ENCODE peak calls at places on chromosomes 7 and 10, in six cellular contexts. G is fibroblast of lung, V is transverse colon, Y is adipocyte, F is Caco-2, M is esophagus muscularis mucosa. A is an unnamed sample.

GRCh38 chr10:69338133-69338456 is 59.8 kb downstream of the HK1 start:
- DNase-seq in G (no peak), V (no peak), Y (no peak), F (no peak), M (no peak), A (no peak)

GRCh38 chr10:7293378-7293920 is 117.4 kb downstream of the SFMBT2 start:
- DNase-seq in G (no peak), V (no peak), Y (no peak), F (no peak), M (no peak), A (no peak)

GRCh38 chr7:75762350-75762917 is 9.6 kb downstream of the CCL26 start:
- DNase-seq in G (peak), V (no peak), Y (peak), F (no peak), M (no peak), A (no peak)

GRCh38 chr10:77251297-77252013 is 386.2 kb downstream of the KCNMA1 start:
- DNase-seq in G (peak), V (no peak), Y (peak), F (peak), M (no peak), A (peak)

GRCh38 chr7:158944195-158944594 is 87.8 kb downstream of the DYNC2I1 start:
- DNase-seq in G (no peak), V (no peak), Y (no peak), F (no peak), M (no peak), A (no peak)

GRCh38 chr7:15947749-15948148 is 261.3 kb upstream of the MEOX2 start:
- DNase-seq in G (no peak), V (no peak), Y (peak), F (no peak), M (no peak), A (no peak)

GRCh38 chr10:110273474-110273873 is 31.2 kb downstream of the SMNDC1 start:
- DNase-seq in G (peak), V (peak), Y (peak), F (no peak), M (peak), A (peak)

GRCh38 chr10:5537684-5538083 is 12.9 kb downstream of the CALML3 start:
- DNase-seq in G (no peak), V (peak), Y (no peak), F (no peak), M (no peak), A (peak)

GRCh38 chr7:116776610-116777289 is 85.6 kb upstream of the CAPZA2 start:
- DNase-seq in G (peak), V (no peak), Y (peak), F (no peak), M (no peak), A (no peak)

DNA sequence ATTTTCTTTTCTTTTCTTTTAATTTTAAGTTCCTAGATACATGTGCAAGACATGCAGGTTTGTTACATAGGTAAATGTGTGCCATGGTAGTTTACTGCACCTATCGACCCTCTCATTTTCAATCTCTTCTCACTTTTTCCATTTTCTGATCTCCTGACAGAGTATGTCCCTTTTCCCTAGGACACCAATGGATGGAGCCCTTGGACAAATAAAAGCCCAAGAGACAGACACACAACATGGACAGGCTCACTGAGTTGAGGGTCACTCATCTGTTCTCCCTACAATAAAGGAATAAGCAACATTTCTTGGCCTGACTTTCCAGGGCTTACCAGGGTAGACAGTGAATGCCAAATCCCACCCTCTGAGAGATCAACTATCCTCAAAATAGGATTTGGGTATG is 15.2 kb upstream of the UBE2D1 start:
- DNase-seq in G (no peak), V (no peak), Y (no peak), F (no peak), M (no peak), A (no peak)
- H3K4me3 ChIP-seq in G (no peak), V (no peak), Y (no peak), F (no peak), M (no peak), A (no peak)

DNA sequence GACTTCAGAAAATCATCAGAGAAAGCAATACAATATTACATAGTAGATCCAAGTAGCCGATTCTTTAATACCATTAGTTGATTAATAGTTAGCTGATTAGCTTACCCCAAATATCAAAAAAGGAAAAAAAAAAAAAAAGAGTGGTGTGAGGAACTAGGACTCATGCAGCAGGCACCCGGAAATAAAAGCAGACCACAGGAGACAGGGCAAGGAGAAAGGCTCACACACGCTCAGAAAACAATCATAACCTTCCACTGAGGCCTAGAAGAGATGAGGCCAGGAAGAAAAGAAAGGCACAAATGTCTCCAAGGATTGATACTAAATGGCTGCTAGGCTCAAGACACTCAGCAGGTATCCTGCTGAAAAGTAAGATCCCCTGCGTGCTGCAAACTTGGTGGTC is 25.9 kb downstream of the TRDMT1 start:
- DNase-seq in G (peak), V (no peak), Y (peak), F (no peak), M (no peak), A (no peak)
- H3K4me3 ChIP-seq in G (peak), V (no peak), Y (peak), F (no peak), M (peak), A (no peak)

GRCh38 chr10:22368402-22368801 is 23.1 kb downstream of the SPAG6 start:
- DNase-seq in G (no peak), V (no peak), Y (no peak), F (no peak), M (no peak), A (no peak)

GRCh38 chr10:22365644-22366565 is 20.6 kb downstream of the SPAG6 start:
- DNase-seq in G (peak), V (no peak), Y (peak), F (no peak), M (no peak), A (no peak)

GRCh38 chr10:22366771-22367170 is 21.5 kb downstream of the SPAG6 start:
- DNase-seq in G (no peak), V (no peak), Y (no peak), F (no peak), M (no peak), A (no peak)

GRCh38 chr10:22368976-22369375 is 23.7 kb downstream of the SPAG6 start:
- DNase-seq in G (no peak), V (no peak), Y (no peak), F (no peak), M (no peak), A (no peak)

DNA sequence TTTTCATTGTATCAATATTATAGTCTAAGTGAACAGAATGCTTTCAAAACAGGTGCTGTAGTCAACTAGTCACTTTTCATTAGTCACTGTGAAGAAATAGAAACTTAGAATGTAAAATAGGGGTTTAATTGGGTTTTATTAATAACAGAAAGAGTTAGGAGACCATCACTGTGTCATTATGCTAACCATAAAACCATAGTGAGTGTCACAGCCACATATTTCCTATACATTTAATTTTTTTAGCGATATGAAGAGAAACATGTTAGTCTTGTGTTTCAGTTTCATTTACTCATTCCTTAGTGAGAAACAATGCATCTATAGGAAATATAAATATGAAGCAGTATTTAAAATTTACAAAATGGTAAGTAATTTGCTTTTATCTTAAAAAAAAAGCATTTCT is 22.2 kb downstream of the SPAG6 start:
- DNase-seq in G (no peak), V (no peak), Y (no peak), F (no peak), M (no peak), A (no peak)
- H3K4me3 ChIP-seq in G (no peak), V (no peak), Y (no peak), F (no peak), M (no peak), A (no peak)

GRCh38 chr7:74290590-74290950 is 1.4 kb downstream of the CLIP2 start:
- DNase-seq in G (no peak), V (peak), Y (no peak), F (no peak), M (no peak), A (no peak)
- H3K4me3 ChIP-seq in G (peak), V (peak), Y (peak), F (peak), M (peak), A (peak)

DNA sequence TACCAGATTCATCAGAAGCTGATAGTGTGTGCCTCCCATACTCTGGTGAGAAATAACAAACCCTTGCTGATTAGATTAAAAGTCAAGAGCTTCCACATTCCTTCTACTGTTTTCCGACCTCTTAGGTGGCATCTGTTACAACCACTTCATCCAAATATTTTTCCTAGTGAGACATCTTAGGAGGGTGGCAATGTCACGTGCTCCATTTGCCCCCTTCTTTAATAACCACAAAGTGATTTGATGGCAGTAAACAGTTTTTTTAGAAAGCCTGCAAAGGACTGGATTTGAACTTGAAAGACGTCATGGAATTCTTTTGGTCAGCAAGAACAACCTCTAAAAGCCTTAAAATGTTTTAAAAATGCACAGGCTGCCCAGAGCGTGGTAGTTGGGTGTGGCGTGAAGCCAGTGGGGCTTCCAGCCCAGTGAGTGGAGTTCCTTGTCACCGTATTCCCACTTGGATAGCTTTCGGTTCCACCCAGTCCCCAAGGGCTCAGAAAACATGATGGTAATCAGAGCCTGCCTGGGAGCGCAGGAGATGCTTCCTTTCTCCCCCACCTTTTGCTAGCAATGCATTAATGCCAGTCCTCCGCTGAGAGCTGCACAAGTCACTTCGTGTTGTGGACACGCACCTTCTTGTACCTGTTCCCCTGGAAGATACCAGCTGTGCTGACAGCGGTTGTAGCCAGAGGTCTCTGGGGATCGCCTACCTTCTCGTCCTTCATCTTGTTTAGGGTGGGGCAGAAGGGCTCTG is 256.4 kb downstream of the KIAA1217 start:
- DNase-seq in G (peak), V (peak), Y (no peak), F (peak), M (no peak), A (peak)
- H3K4me3 ChIP-seq in G (no peak), V (no peak), Y (peak), F (peak), M (no peak), A (peak)

GRCh38 chr10:132847856-132848255 is 61.9 kb upstream of the NKX6-2 start:
- DNase-seq in G (no peak), V (no peak), Y (no peak), F (peak), M (no peak), A (no peak)
- H3K4me3 ChIP-seq in G (no peak), V (no peak), Y (no peak), F (no peak), M (no peak), A (peak)

GRCh38 chr7:22612776-22613175 is 112.8 kb upstream of the STEAP1B start:
- DNase-seq in G (no peak), V (no peak), Y (no peak), F (no peak), M (no peak), A (no peak)

GRCh38 chr7:22618528-22618927 is 108.5 kb upstream of the IL6 start:
- DNase-seq in G (no peak), V (no peak), Y (no peak), F (no peak), M (no peak), A (no peak)

GRCh38 chr7:22613466-22613865 is 113.5 kb upstream of the STEAP1B start:
- DNase-seq in G (no peak), V (no peak), Y (peak), F (no peak), M (no peak), A (no peak)

GRCh38 chr7:22622386-22622785 is 104.6 kb upstream of the IL6 start:
- DNase-seq in G (no peak), V (no peak), Y (no peak), F (no peak), M (no peak), A (no peak)

GRCh38 chr7:22617166-22617565 is 109.8 kb upstream of the IL6 start:
- DNase-seq in G (peak), V (no peak), Y (no peak), F (no peak), M (no peak), A (no peak)
- H3K4me3 ChIP-seq in G (no peak), V (no peak), Y (peak), F (no peak), M (no peak), A (no peak)

DNA sequence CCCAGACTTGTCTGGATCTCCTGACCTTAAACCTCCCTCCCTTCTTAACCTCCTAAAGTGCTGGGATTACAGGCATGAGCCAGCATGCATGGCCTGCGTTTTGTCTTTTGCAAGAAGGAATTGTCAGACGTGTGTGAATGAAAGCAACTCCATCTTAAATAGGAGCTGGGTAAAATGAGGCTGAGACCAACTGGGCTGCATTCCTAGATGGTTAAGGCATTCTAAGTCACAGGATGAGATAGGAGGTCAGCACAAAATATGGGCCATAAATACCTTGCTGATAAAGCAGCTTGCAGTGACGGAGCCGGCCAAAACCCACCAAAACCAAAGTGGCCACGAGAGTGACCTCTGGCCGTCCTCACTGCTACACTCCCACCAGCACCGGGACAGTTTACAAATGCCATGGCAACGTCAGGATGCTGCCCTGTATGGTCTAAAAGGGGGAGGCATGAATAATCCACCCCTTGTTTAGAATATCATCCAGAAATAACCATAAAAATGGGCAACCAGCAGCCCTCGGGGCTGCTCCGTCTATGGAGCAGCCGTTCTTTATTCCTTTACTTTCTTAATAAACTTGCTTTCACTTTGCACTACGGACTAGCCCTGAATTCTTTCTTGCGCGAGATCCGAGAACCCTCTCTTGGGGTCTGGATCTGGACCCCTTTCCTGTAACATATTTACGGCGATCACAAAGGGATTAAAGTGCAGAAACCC is 41.2 kb upstream of the SDK1 start:
- DNase-seq in G (peak), V (no peak), Y (no peak), F (peak), M (no peak), A (no peak)
- H3K4me3 ChIP-seq in G (peak), V (peak), Y (peak), F (no peak), M (peak), A (peak)

DNA sequence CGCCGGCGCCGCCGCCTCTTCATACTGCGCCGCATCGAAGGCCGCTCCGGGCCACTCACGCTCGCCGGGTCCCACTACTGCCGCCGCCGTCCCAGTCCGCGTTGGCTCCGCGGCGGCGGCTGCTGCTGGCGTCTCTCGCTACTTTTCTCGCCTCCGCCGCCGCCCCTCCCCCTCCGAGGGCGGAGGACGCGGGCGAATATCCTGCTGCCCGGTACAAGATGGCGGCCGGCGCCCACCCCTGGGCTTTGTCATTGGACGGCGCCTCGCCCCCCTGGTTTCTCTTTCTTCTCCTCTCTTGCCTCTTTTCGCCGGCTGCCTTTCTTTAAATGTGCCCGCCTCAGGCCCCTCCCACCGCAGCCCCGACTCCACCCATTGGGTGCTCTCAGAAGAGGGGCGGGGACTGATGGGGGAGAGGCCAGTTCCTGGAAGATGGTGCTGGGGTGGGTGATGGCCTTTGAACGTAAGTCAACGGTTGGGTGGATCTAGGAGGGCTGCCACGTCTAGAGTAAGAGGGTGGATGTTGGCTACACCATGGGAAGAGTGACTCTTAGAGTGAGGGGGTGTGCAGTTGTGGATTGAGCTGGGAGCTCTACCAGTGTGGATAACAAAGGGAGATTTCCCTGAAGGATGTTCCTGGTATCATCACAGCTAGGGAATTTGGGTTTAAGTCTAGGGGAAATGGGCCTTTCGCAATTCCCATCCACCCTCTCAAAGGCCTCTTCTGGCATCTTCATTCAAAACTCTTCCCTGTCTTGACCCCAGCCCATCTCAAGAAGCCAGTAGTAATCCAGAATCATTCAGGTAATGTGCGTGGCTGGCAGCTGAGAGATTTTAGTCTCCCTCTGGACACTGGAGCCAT is at the start of gene CCDC71L:
- DNase-seq in G (peak), V (peak), Y (peak), F (peak), M (peak), A (peak)
- H3K4me3 ChIP-seq in G (peak), V (peak), Y (peak), F (peak), M (peak), A (peak)

A was measured in stomach.